ENCODE peak calls at places on chromosomes 16 and 17, in nine cellular contexts. One of them, this sample, is unnamed.

GRCh38 chr16:74923766-74924460 is 61.0 kb downstream of the WDR59 start:
- DNase-seq in progenitor cell of endocrine pancreas: no peak
- DNase-seq in T1000: no peak
- DNase-seq in posterior cingulate gyrus: no peak
- DNase-seq in germinal center: no peak
- DNase-seq in CD8-positive, alpha-beta memory T cell: no peak
- DNase-seq in epithelial cell of esophagus: no peak
- DNase-seq in stimulated activated CD8-positive, alpha-beta memory T cell treated with anti-CD3 and anti-CD28 coated beads, Interleukin-7, amount 100 ng/mL, for 1 hour: no peak
- DNase-seq in CD4-positive, alpha-beta memory T cell: no peak
- DNase-seq in this sample: no peak

GRCh38 chr17:59791603-59792457 is 84.4 kb downstream of the VMP1 start:
- DNase-seq in progenitor cell of endocrine pancreas: no peak
- DNase-seq in T1000: no peak
- DNase-seq in posterior cingulate gyrus: no peak
- DNase-seq in germinal center: no peak
- DNase-seq in CD8-positive, alpha-beta memory T cell: no peak
- DNase-seq in epithelial cell of esophagus: no peak
- DNase-seq in stimulated activated CD8-positive, alpha-beta memory T cell treated with anti-CD3 and anti-CD28 coated beads, Interleukin-7, amount 100 ng/mL, for 1 hour: no peak
- DNase-seq in CD4-positive, alpha-beta memory T cell: no peak
- DNase-seq in this sample: no peak

GRCh38 chr17:17093764-17094163 is 51.5 kb downstream of the MPRIP start:
- DNase-seq in progenitor cell of endocrine pancreas: no peak
- DNase-seq in T1000: no peak
- DNase-seq in posterior cingulate gyrus: no peak
- DNase-seq in germinal center: no peak
- DNase-seq in CD8-positive, alpha-beta memory T cell: no peak
- DNase-seq in epithelial cell of esophagus: no peak
- DNase-seq in stimulated activated CD8-positive, alpha-beta memory T cell treated with anti-CD3 and anti-CD28 coated beads, Interleukin-7, amount 100 ng/mL, for 1 hour: no peak
- DNase-seq in CD4-positive, alpha-beta memory T cell: no peak
- DNase-seq in this sample: no peak

GRCh38 chr17:29131814-29132682 is 48.1 kb downstream of the MYO18A start:
- DNase-seq in progenitor cell of endocrine pancreas: no peak
- DNase-seq in T1000: no peak
- DNase-seq in posterior cingulate gyrus: no peak
- DNase-seq in germinal center: no peak
- DNase-seq in CD8-positive, alpha-beta memory T cell: no peak
- DNase-seq in epithelial cell of esophagus: no peak
- DNase-seq in stimulated activated CD8-positive, alpha-beta memory T cell treated with anti-CD3 and anti-CD28 coated beads, Interleukin-7, amount 100 ng/mL, for 1 hour: no peak
- DNase-seq in CD4-positive, alpha-beta memory T cell: no peak
- DNase-seq in this sample: no peak

GRCh38 chr16:68737730-68738590 is 868 bp downstream of the CDH1 start:
- DNase-seq in progenitor cell of endocrine pancreas: peak; percentile 28
- DNase-seq in T1000: no peak
- DNase-seq in posterior cingulate gyrus: peak; percentile 35
- DNase-seq in germinal center: no peak
- DNase-seq in CD8-positive, alpha-beta memory T cell: no peak
- DNase-seq in epithelial cell of esophagus: peak; percentile 62
- DNase-seq in stimulated activated CD8-positive, alpha-beta memory T cell treated with anti-CD3 and anti-CD28 coated beads, Interleukin-7, amount 100 ng/mL, for 1 hour: no peak
- DNase-seq in CD4-positive, alpha-beta memory T cell: no peak
- DNase-seq in this sample: no peak

GRCh38 chr16:10530685-10531084 is 49.7 kb downstream of the EMP2 start:
- DNase-seq in progenitor cell of endocrine pancreas: no peak
- DNase-seq in T1000: no peak
- DNase-seq in posterior cingulate gyrus: no peak
- DNase-seq in germinal center: no peak
- DNase-seq in CD8-positive, alpha-beta memory T cell: no peak
- DNase-seq in epithelial cell of esophagus: no peak
- DNase-seq in stimulated activated CD8-positive, alpha-beta memory T cell treated with anti-CD3 and anti-CD28 coated beads, Interleukin-7, amount 100 ng/mL, for 1 hour: no peak
- DNase-seq in CD4-positive, alpha-beta memory T cell: no peak
- DNase-seq in this sample: no peak

GRCh38 chr17:70636517-70637133 is 467.3 kb downstream of the KCNJ2 start:
- DNase-seq in progenitor cell of endocrine pancreas: no peak
- DNase-seq in T1000: no peak
- DNase-seq in posterior cingulate gyrus: no peak
- DNase-seq in germinal center: peak; percentile 13
- DNase-seq in CD8-positive, alpha-beta memory T cell: no peak
- DNase-seq in epithelial cell of esophagus: peak; percentile 56
- DNase-seq in stimulated activated CD8-positive, alpha-beta memory T cell treated with anti-CD3 and anti-CD28 coated beads, Interleukin-7, amount 100 ng/mL, for 1 hour: no peak
- DNase-seq in CD4-positive, alpha-beta memory T cell: no peak
- DNase-seq in this sample: no peak

GRCh38 chr17:57107498-57108101 is 22.6 kb downstream of the AKAP1 start:
- DNase-seq in progenitor cell of endocrine pancreas: no peak
- DNase-seq in T1000: peak; percentile 62
- DNase-seq in posterior cingulate gyrus: no peak
- DNase-seq in germinal center: no peak
- DNase-seq in CD8-positive, alpha-beta memory T cell: no peak
- DNase-seq in epithelial cell of esophagus: peak; percentile 78
- DNase-seq in stimulated activated CD8-positive, alpha-beta memory T cell treated with anti-CD3 and anti-CD28 coated beads, Interleukin-7, amount 100 ng/mL, for 1 hour: no peak
- DNase-seq in CD4-positive, alpha-beta memory T cell: no peak
- DNase-seq in this sample: no peak

GRCh38 chr16:65388592-65388991 is 266.7 kb upstream of the CDH11 start:
- DNase-seq in progenitor cell of endocrine pancreas: no peak
- DNase-seq in T1000: peak; percentile 30
- DNase-seq in posterior cingulate gyrus: no peak
- DNase-seq in germinal center: no peak
- DNase-seq in CD8-positive, alpha-beta memory T cell: no peak
- DNase-seq in epithelial cell of esophagus: no peak
- DNase-seq in stimulated activated CD8-positive, alpha-beta memory T cell treated with anti-CD3 and anti-CD28 coated beads, Interleukin-7, amount 100 ng/mL, for 1 hour: no peak
- DNase-seq in CD4-positive, alpha-beta memory T cell: no peak
- DNase-seq in this sample: no peak

GRCh38 chr17:2179615-2180295 is 123.8 kb downstream of the SMG6 start:
- DNase-seq in progenitor cell of endocrine pancreas: no peak
- DNase-seq in T1000: peak; percentile 49
- DNase-seq in posterior cingulate gyrus: peak; percentile 46
- DNase-seq in germinal center: no peak
- DNase-seq in CD8-positive, alpha-beta memory T cell: no peak
- DNase-seq in epithelial cell of esophagus: peak; percentile 27
- DNase-seq in stimulated activated CD8-positive, alpha-beta memory T cell treated with anti-CD3 and anti-CD28 coated beads, Interleukin-7, amount 100 ng/mL, for 1 hour: no peak
- DNase-seq in CD4-positive, alpha-beta memory T cell: no peak
- DNase-seq in this sample: peak; percentile 14

GRCh38 chr16:9446471-9447194 is 355.2 kb downstream of the HAPSTR1 start:
- DNase-seq in progenitor cell of endocrine pancreas: no peak
- DNase-seq in T1000: no peak
- DNase-seq in posterior cingulate gyrus: no peak
- DNase-seq in germinal center: no peak
- DNase-seq in CD8-positive, alpha-beta memory T cell: no peak
- DNase-seq in epithelial cell of esophagus: no peak
- DNase-seq in stimulated activated CD8-positive, alpha-beta memory T cell treated with anti-CD3 and anti-CD28 coated beads, Interleukin-7, amount 100 ng/mL, for 1 hour: no peak
- DNase-seq in CD4-positive, alpha-beta memory T cell: no peak
- DNase-seq in this sample: no peak

GRCh38 chr16:55570159-55570558 is 3.7 kb downstream of the CAPNS2 start:
- DNase-seq in progenitor cell of endocrine pancreas: no peak
- DNase-seq in T1000: no peak
- DNase-seq in posterior cingulate gyrus: no peak
- DNase-seq in germinal center: no peak
- DNase-seq in CD8-positive, alpha-beta memory T cell: no peak
- DNase-seq in epithelial cell of esophagus: no peak
- DNase-seq in stimulated activated CD8-positive, alpha-beta memory T cell treated with anti-CD3 and anti-CD28 coated beads, Interleukin-7, amount 100 ng/mL, for 1 hour: no peak
- DNase-seq in CD4-positive, alpha-beta memory T cell: no peak
- DNase-seq in this sample: no peak

GRCh38 chr16:73053038-73053378 is 5.1 kb upstream of the ZFHX3 start:
- DNase-seq in progenitor cell of endocrine pancreas: no peak
- DNase-seq in T1000: no peak
- DNase-seq in posterior cingulate gyrus: no peak
- DNase-seq in germinal center: no peak
- DNase-seq in CD8-positive, alpha-beta memory T cell: no peak
- DNase-seq in epithelial cell of esophagus: no peak
- DNase-seq in stimulated activated CD8-positive, alpha-beta memory T cell treated with anti-CD3 and anti-CD28 coated beads, Interleukin-7, amount 100 ng/mL, for 1 hour: no peak
- DNase-seq in CD4-positive, alpha-beta memory T cell: no peak
- DNase-seq in this sample: no peak

GRCh38 chr17:1714488-1714979 is 4.4 kb upstream of the TLCD2 start:
- DNase-seq in progenitor cell of endocrine pancreas: peak; percentile 86
- DNase-seq in T1000: peak; percentile 93
- DNase-seq in posterior cingulate gyrus: peak; percentile 68
- DNase-seq in germinal center: no peak
- DNase-seq in CD8-positive, alpha-beta memory T cell: no peak
- DNase-seq in epithelial cell of esophagus: peak; percentile 94
- DNase-seq in stimulated activated CD8-positive, alpha-beta memory T cell treated with anti-CD3 and anti-CD28 coated beads, Interleukin-7, amount 100 ng/mL, for 1 hour: no peak
- DNase-seq in CD4-positive, alpha-beta memory T cell: no peak
- DNase-seq in this sample: peak; percentile 70

GRCh38 chr16:11133344-11133921 is 122.6 kb downstream of the SOCS1 start:
- DNase-seq in progenitor cell of endocrine pancreas: no peak
- DNase-seq in T1000: peak; percentile 80
- DNase-seq in posterior cingulate gyrus: no peak
- DNase-seq in germinal center: no peak
- DNase-seq in CD8-positive, alpha-beta memory T cell: no peak
- DNase-seq in epithelial cell of esophagus: peak; percentile 96
- DNase-seq in stimulated activated CD8-positive, alpha-beta memory T cell treated with anti-CD3 and anti-CD28 coated beads, Interleukin-7, amount 100 ng/mL, for 1 hour: no peak
- DNase-seq in CD4-positive, alpha-beta memory T cell: no peak
- DNase-seq in this sample: no peak

GRCh38 chr16:600781-601180 is 10.9 kb downstream of the RAB40C start:
- DNase-seq in progenitor cell of endocrine pancreas: no peak
- DNase-seq in T1000: no peak
- DNase-seq in posterior cingulate gyrus: no peak
- DNase-seq in germinal center: no peak
- DNase-seq in CD8-positive, alpha-beta memory T cell: no peak
- DNase-seq in epithelial cell of esophagus: peak; percentile 28
- DNase-seq in stimulated activated CD8-positive, alpha-beta memory T cell treated with anti-CD3 and anti-CD28 coated beads, Interleukin-7, amount 100 ng/mL, for 1 hour: no peak
- DNase-seq in CD4-positive, alpha-beta memory T cell: no peak
- DNase-seq in this sample: no peak

GRCh38 chr17:35406568-35406967 is 25.7 kb downstream of the SLFN12 start:
- DNase-seq in progenitor cell of endocrine pancreas: no peak
- DNase-seq in T1000: no peak
- DNase-seq in posterior cingulate gyrus: no peak
- DNase-seq in germinal center: no peak
- DNase-seq in CD8-positive, alpha-beta memory T cell: no peak
- DNase-seq in epithelial cell of esophagus: no peak
- DNase-seq in stimulated activated CD8-positive, alpha-beta memory T cell treated with anti-CD3 and anti-CD28 coated beads, Interleukin-7, amount 100 ng/mL, for 1 hour: no peak
- DNase-seq in CD4-positive, alpha-beta memory T cell: no peak
- DNase-seq in this sample: no peak

GRCh38 chr17:75475144-75475835 is 18.9 kb downstream of the TMEM94 start:
- DNase-seq in progenitor cell of endocrine pancreas: no peak
- DNase-seq in T1000: no peak
- DNase-seq in posterior cingulate gyrus: no peak
- DNase-seq in germinal center: no peak
- DNase-seq in CD8-positive, alpha-beta memory T cell: no peak
- DNase-seq in epithelial cell of esophagus: peak; percentile 32
- DNase-seq in stimulated activated CD8-positive, alpha-beta memory T cell treated with anti-CD3 and anti-CD28 coated beads, Interleukin-7, amount 100 ng/mL, for 1 hour: no peak
- DNase-seq in CD4-positive, alpha-beta memory T cell: no peak
- DNase-seq in this sample: no peak

GRCh38 chr17:42266918-42267766 is 9.0 kb downstream of the STAT5B start:
- DNase-seq in progenitor cell of endocrine pancreas: no peak
- DNase-seq in T1000: peak; percentile 60
- DNase-seq in posterior cingulate gyrus: no peak
- DNase-seq in germinal center: no peak
- DNase-seq in CD8-positive, alpha-beta memory T cell: peak; percentile 38
- DNase-seq in epithelial cell of esophagus: peak; percentile 69
- DNase-seq in stimulated activated CD8-positive, alpha-beta memory T cell treated with anti-CD3 and anti-CD28 coated beads, Interleukin-7, amount 100 ng/mL, for 1 hour: no peak
- DNase-seq in CD4-positive, alpha-beta memory T cell: peak; percentile 92
- DNase-seq in this sample: no peak

GRCh38 chr16:85452364-85453178 is 160.6 kb upstream of the GSE1 start:
- DNase-seq in progenitor cell of endocrine pancreas: no peak
- DNase-seq in T1000: no peak
- DNase-seq in posterior cingulate gyrus: no peak
- DNase-seq in germinal center: no peak
- DNase-seq in CD8-positive, alpha-beta memory T cell: no peak
- DNase-seq in epithelial cell of esophagus: no peak
- DNase-seq in stimulated activated CD8-positive, alpha-beta memory T cell treated with anti-CD3 and anti-CD28 coated beads, Interleukin-7, amount 100 ng/mL, for 1 hour: no peak
- DNase-seq in CD4-positive, alpha-beta memory T cell: no peak
- DNase-seq in this sample: no peak

GRCh38 chr16:1346422-1347285 is 5.0 kb downstream of the TSR3 start:
- DNase-seq in progenitor cell of endocrine pancreas: no peak
- DNase-seq in T1000: no peak
- DNase-seq in posterior cingulate gyrus: no peak
- DNase-seq in germinal center: no peak
- DNase-seq in CD8-positive, alpha-beta memory T cell: no peak
- DNase-seq in epithelial cell of esophagus: no peak
- DNase-seq in stimulated activated CD8-positive, alpha-beta memory T cell treated with anti-CD3 and anti-CD28 coated beads, Interleukin-7, amount 100 ng/mL, for 1 hour: no peak
- DNase-seq in CD4-positive, alpha-beta memory T cell: peak; percentile 36
- DNase-seq in this sample: no peak

GRCh38 chr16:28061702-28062101 is 1.8 kb downstream of the GSG1L start:
- DNase-seq in progenitor cell of endocrine pancreas: no peak
- DNase-seq in T1000: no peak
- DNase-seq in posterior cingulate gyrus: no peak
- DNase-seq in germinal center: no peak
- DNase-seq in CD8-positive, alpha-beta memory T cell: no peak
- DNase-seq in epithelial cell of esophagus: no peak
- DNase-seq in stimulated activated CD8-positive, alpha-beta memory T cell treated with anti-CD3 and anti-CD28 coated beads, Interleukin-7, amount 100 ng/mL, for 1 hour: no peak
- DNase-seq in CD4-positive, alpha-beta memory T cell: no peak
- DNase-seq in this sample: no peak

GRCh38 chr17:40310882-40311391 is 2.0 kb downstream of the RARA start:
- DNase-seq in progenitor cell of endocrine pancreas: no peak
- DNase-seq in T1000: no peak
- DNase-seq in posterior cingulate gyrus: no peak
- DNase-seq in germinal center: no peak
- DNase-seq in CD8-positive, alpha-beta memory T cell: no peak
- DNase-seq in epithelial cell of esophagus: no peak
- DNase-seq in stimulated activated CD8-positive, alpha-beta memory T cell treated with anti-CD3 and anti-CD28 coated beads, Interleukin-7, amount 100 ng/mL, for 1 hour: no peak
- DNase-seq in CD4-positive, alpha-beta memory T cell: no peak
- DNase-seq in this sample: no peak

GRCh38 chr17:8563981-8564602 is 66.4 kb downstream of the MYH10 start:
- DNase-seq in progenitor cell of endocrine pancreas: no peak
- DNase-seq in T1000: no peak
- DNase-seq in posterior cingulate gyrus: no peak
- DNase-seq in germinal center: no peak
- DNase-seq in CD8-positive, alpha-beta memory T cell: no peak
- DNase-seq in epithelial cell of esophagus: no peak
- DNase-seq in stimulated activated CD8-positive, alpha-beta memory T cell treated with anti-CD3 and anti-CD28 coated beads, Interleukin-7, amount 100 ng/mL, for 1 hour: no peak
- DNase-seq in CD4-positive, alpha-beta memory T cell: no peak
- DNase-seq in this sample: no peak

This sample was measured in amygdala.